ENCODE peak calls at places on chromosomes 16 and 17, in four cellular contexts. S is dorsolateral prefrontal cortex, J is lower lobe of right lung, E is ovary. N is an unnamed sample.

GRCh38 chr17:13597723-13598347 is 3.9 kb downstream of the HS3ST3A1 start:
- DNase-seq in S (no peak), J (no peak), E (no peak), N (no peak)

GRCh38 chr17:80866050-80866793 is 125.4 kb upstream of the CHMP6 start:
- DNase-seq in S (peak), J (peak), E (peak), N (peak)

GRCh38 chr17:33049781-33050414 is 58.3 kb downstream of the SPACA3 start:
- DNase-seq in S (no peak), J (no peak), E (peak), N (no peak)

GRCh38 chr17:52149626-52150025 is 8.9 kb downstream of the CA10 start:
- DNase-seq in S (no peak), J (no peak), E (no peak), N (no peak)

GRCh38 chr16:81774348-81774747 is 4.7 kb upstream of the PLCG2 start:
- DNase-seq in S (no peak), J (no peak), E (no peak), N (no peak)

GRCh38 chr17:80920406-80920805 is 71.2 kb upstream of the CHMP6 start:
- DNase-seq in S (peak), J (no peak), E (peak), N (no peak)

GRCh38 chr16:6165330-6165984 is 1067.9 kb upstream of the EEF2KMT start:
- DNase-seq in S (no peak), J (no peak), E (no peak), N (no peak)

GRCh38 chr17:1351275-1351674 is 48.7 kb downstream of the YWHAE start:
- DNase-seq in S (no peak), J (no peak), E (no peak), N (no peak)

GRCh38 chr17:33871720-33872535 is 383.2 kb upstream of the CCL2 start:
- DNase-seq in S (no peak), J (no peak), E (no peak), N (no peak)

GRCh38 chr17:82470065-82470464 is 11.5 kb downstream of the NARF start:
- DNase-seq in S (no peak), J (no peak), E (no peak), N (no peak)

GRCh38 chr16:9479008-9479407 is 387.6 kb downstream of the HAPSTR1 start:
- DNase-seq in S (no peak), J (no peak), E (no peak), N (no peak)

GRCh38 chr16:72482695-72483094 is 310.7 kb upstream of the PMFBP1 start:
- DNase-seq in S (no peak), J (no peak), E (no peak), N (no peak)

GRCh38 chr17:49881054-49881402 is 33.2 kb upstream of the TAC4 start:
- DNase-seq in S (no peak), J (no peak), E (no peak), N (no peak)

GRCh38 chr17:21218101-21218500 is 4.1 kb upstream of the TMEM11 start:
- DNase-seq in S (no peak), J (no peak), E (no peak), N (no peak)

GRCh38 chr16:83933885-83934683 is 19.0 kb upstream of the OSGIN1 start:
- DNase-seq in S (peak), J (no peak), E (no peak), N (no peak)

GRCh38 chr17:50198026-50198669 is 3.3 kb downstream of the COL1A1 start:
- DNase-seq in S (peak), J (peak), E (peak), N (no peak)

GRCh38 chr17:57935833-57936807 is 19.1 kb downstream of the CUEDC1 start:
- DNase-seq in S (no peak), J (no peak), E (peak), N (peak)

GRCh38 chr16:1871974-1872635 is at the start of gene MEIOB:
- DNase-seq in S (no peak), J (peak), E (no peak), N (no peak)

GRCh38 chr16:8260140-8260539 is 330.2 kb downstream of the TMEM114 start:
- DNase-seq in S (no peak), J (no peak), E (no peak), N (no peak)

GRCh38 chr16:14098081-14098480 is 27.0 kb downstream of the MRTFB start:
- DNase-seq in S (no peak), J (no peak), E (no peak), N (no peak)

GRCh38 chr16:11067266-11067665 is 122.9 kb downstream of the CLEC16A start:
- DNase-seq in S (no peak), J (no peak), E (no peak), N (no peak)

GRCh38 chr16:56985288-56985961 is 3.9 kb upstream of the NLRC5 start:
- DNase-seq in S (no peak), J (peak), E (peak), N (no peak)

GRCh38 chr17:45370949-45371413 is 54.2 kb upstream of the MAP3K14 start:
- DNase-seq in S (peak), J (no peak), E (peak), N (no peak)

GRCh38 chr17:19250421-19251141 is 13.4 kb downstream of the EPN2 start:
- DNase-seq in S (peak), J (no peak), E (peak), N (peak)

GRCh38 chr17:12789075-12789975 is at the start of gene ARHGAP44:
- DNase-seq in S (peak), J (peak), E (peak), N (peak)

GRCh38 chr16:83513006-83513755 is 294.6 kb upstream of the HSBP1 start:
- DNase-seq in S (no peak), J (no peak), E (no peak), N (no peak)

GRCh38 chr16:81554993-81555392 is 110.4 kb downstream of the CMIP start:
- DNase-seq in S (no peak), J (peak), E (no peak), N (no peak)

GRCh38 chr17:13306310-13306962 is 288.6 kb upstream of the ELAC2 start:
- DNase-seq in S (no peak), J (no peak), E (no peak), N (no peak)

GRCh38 chr16:66070140-66070887 is 296.2 kb upstream of the CDH5 start:
- DNase-seq in S (peak), J (peak), E (peak), N (no peak)

GRCh38 chr16:1194665-1195392 is 30.2 kb downstream of the TPSG1 start:
- DNase-seq in S (no peak), J (no peak), E (no peak), N (no peak)

GRCh38 chr17:4444782-4445473 is 11.2 kb downstream of the SPNS3 start:
- DNase-seq in S (peak), J (peak), E (no peak), N (no peak)

GRCh38 chr16:85136705-85137322 is 24.5 kb upstream of the CIBAR2 start:
- DNase-seq in S (no peak), J (peak), E (peak), N (no peak)

GRCh38 chr17:1170739-1171138 is 9.0 kb downstream of the ABR start:
- DNase-seq in S (no peak), J (no peak), E (no peak), N (no peak)

GRCh38 chr16:27624154-27625049 is 74.5 kb downstream of the KATNIP start:
- DNase-seq in S (no peak), J (no peak), E (no peak), N (no peak)

GRCh38 chr17:82405051-82405450 is 13.1 kb upstream of the HEXD start:
- DNase-seq in S (no peak), J (no peak), E (no peak), N (no peak)

GRCh38 chr17:9162275-9162985 is 141.1 kb downstream of the NTN1 start:
- DNase-seq in S (no peak), J (no peak), E (no peak), N (no peak)

GRCh38 chr17:1730345-1731193 is 6.1 kb downstream of the WDR81 start:
- DNase-seq in S (no peak), J (peak), E (peak), N (no peak)

GRCh38 chr17:64769712-64770111 is 107.6 kb upstream of the SMURF2 start:
- DNase-seq in S (no peak), J (no peak), E (no peak), N (no peak)

GRCh38 chr17:64767269-64767997 is 105.3 kb upstream of the SMURF2 start:
- DNase-seq in S (peak), J (no peak), E (no peak), N (no peak)

GRCh38 chr17:64765191-64765889 is 103.2 kb upstream of the SMURF2 start:
- DNase-seq in S (peak), J (no peak), E (no peak), N (no peak)
- H3K27ac ChIP-seq in S (no peak), J (no peak), E (no peak), N (no peak)

GRCh38 chr17:35765086-35765710 is 4.5 kb downstream of the C17orf50 start:
- DNase-seq in S (no peak), J (no peak), E (no peak), N (no peak)
- H3K27ac ChIP-seq in S (peak), J (no peak), E (no peak), N (no peak)

GRCh38 chr17:41500131-41500911 is 5.1 kb downstream of the KRT13 start:
- DNase-seq in S (no peak), J (no peak), E (no peak), N (no peak)
- H3K27ac ChIP-seq in S (no peak), J (no peak), E (no peak), N (no peak)

DNA sequence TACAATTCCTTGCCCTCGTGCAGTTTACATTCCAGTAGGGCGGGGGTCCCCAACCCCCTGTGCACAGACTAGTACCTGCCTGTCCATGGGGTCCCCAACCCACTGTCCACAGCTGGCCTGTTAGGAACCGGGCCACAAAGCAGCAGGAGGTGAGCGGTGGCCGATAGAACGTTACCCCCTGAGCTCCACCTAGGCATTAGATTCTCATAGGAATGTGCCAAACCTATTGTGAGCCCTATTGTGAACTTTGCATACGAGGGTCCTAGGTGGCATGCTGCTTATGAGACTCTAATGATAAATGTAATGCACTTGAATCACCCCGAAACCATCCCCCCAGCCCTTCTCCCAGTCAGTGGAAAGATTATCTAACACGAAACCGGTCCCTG is 1.5 kb downstream of the REXO5 start:
- DNase-seq in S (no peak), J (no peak), E (no peak), N (no peak)
- H3K27ac ChIP-seq in S (no peak), J (no peak), E (no peak), N (no peak)

GRCh38 chr17:6638046-6638908 is 2.2 kb downstream of the KIAA0753 start:
- DNase-seq in S (no peak), J (no peak), E (no peak), N (no peak)

GRCh38 chr17:6640536-6641373 is at the start of the genes KIAA0753 and TXNDC17:
- DNase-seq in S (peak), J (peak), E (peak), N (peak)

GRCh38 chr17:6641374-6641818 is 536 bp downstream of the TXNDC17 start:
- DNase-seq in S (no peak), J (no peak), E (no peak), N (no peak)

GRCh38 chr17:6639014-6639650 is 1.4 kb downstream of the KIAA0753 start:
- DNase-seq in S (no peak), J (no peak), E (no peak), N (no peak)

DNA sequence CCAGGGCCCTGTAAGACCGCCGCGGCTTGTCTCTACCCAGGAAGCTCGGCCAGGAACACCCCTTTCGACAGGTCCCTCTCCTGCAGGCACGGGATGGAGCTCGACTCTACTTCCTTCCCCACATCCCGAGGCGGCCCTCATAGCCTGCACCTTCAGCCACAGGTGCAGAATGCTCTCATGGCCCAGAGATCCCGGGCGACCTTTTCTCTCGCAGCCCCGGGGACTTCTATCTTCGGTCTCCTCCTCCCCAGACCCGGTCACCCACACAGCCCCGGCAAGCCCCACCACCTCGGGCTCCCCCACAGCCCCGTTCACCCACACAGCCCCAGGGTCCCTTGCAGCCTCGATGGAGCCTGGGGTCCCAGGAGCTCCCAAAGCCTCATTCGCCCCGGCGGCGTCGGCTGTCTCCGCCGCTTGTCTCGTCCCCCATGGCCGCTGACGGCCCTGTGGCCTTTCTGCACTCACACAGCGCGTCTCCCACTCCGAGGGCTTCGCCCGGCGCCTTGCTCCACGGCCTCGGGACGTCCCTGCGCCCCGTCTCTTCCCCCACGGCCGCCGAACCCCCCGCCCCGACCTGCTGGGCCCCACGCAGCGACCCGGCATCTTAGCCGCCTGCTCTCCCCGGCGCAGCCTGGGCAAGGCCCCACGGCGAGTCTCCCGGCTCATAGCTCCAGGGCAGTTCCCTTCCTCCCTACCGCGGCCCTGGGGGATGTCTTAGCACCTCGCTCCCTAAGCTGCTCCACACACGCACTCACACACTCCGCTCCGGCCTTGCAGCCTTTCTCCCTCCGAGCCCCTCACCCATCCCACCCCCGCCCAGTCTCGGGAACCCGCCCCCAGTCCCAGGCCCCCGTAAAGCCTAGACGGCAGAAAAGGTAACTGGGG is 618 bp downstream of the KIAA0753 start:
- DNase-seq in S (peak), J (peak), E (peak), N (no peak)
- H3K27ac ChIP-seq in S (peak), J (peak), E (peak), N (peak)

GRCh38 chr16:68086336-68086821 is 1.2 kb downstream of the NFATC3 start:
- DNase-seq in S (no peak), J (no peak), E (no peak), N (no peak)
- H3K27ac ChIP-seq in S (peak), J (peak), E (peak), N (peak)

DNA sequence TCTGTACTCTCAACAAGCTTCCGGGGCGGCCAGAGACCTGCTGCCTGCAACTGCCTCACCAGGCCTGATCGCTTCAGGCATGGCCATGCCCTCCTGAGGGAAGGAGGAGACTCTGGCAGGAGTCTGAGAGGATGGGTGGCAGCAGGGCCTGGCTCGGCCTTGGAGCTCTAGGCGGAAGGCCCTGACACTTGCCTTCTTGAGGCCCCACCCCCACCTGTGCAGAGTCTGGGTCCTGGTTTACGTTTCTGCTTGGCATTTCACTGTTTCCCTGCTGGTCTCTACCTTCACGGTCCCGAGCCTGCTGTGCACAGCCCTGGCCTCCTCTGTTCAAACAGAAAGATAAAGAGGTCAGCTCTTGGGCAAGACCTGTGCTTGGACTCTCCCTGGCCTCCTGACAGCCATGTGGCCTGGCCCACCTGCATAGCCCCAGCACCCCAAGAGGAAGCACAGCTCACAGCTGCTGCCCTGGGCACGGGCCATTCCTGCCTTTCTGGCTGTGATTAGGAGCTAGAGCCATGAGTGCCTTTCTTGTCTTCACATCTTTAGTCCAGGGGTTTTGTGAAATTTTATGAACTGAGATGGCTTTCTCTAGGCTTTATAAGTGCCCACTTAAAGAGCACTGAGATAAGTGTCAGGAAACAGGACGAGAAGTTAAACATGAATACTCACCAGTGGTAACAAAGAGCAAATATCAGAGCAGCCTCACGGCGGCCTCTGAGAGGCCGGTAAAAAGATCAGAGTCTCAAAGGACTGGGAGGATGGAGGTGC is 25.5 kb upstream of the MTSS2 start:
- DNase-seq in S (no peak), J (no peak), E (no peak), N (no peak)
- H3K27ac ChIP-seq in S (no peak), J (no peak), E (no peak), N (no peak)

GRCh38 chr17:61393904-61394629 is 5.6 kb upstream of the TBX2 start:
- DNase-seq in S (no peak), J (peak), E (no peak), N (no peak)
- H3K27ac ChIP-seq in S (peak), J (peak), E (no peak), N (no peak)

GRCh38 chr17:73642659-73643011 is 1.6 kb downstream of the SDK2 start:
- DNase-seq in S (no peak), J (no peak), E (no peak), N (no peak)

GRCh38 chr17:73645050-73645871 is 1.0 kb upstream of the SDK2 start:
- DNase-seq in S (peak), J (no peak), E (no peak), N (peak)

GRCh38 chr17:73643846-73644144 is 450 bp downstream of the SDK2 start:
- DNase-seq in S (no peak), J (no peak), E (no peak), N (no peak)

GRCh38 chr17:73643012-73643845 is 1.0 kb downstream of the SDK2 start:
- DNase-seq in S (no peak), J (no peak), E (no peak), N (peak)

GRCh38 chr17:73644145-73645049 is at the start of gene SDK2:
- DNase-seq in S (no peak), J (no peak), E (no peak), N (no peak)
- H3K27ac ChIP-seq in S (peak), J (no peak), E (no peak), N (no peak)